ENCODE peak calls at places on chromosomes 7 and 10, in six cellular contexts. One of them, this sample, is unnamed.

GRCh38 chr7:137771273-137771672 is 75.5 kb downstream of the DGKI start:
- DNase-seq in activated CD4-positive, alpha-beta T cell treated with anti-CD3 and anti-CD28 coated beads, Interleukin-2, amount 10 ng/mL, durations not matched to agents 24 days and 14 days: no peak
- DNase-seq in OCI-LY7: no peak
- DNase-seq in stimulated activated CD4-positive, alpha-beta T cell treated with anti-CD3 and anti-CD28 coated beads, TNF-alpha, amount 100 ng/mL, for 24 hours: no peak
- DNase-seq in progenitor cell of endocrine pancreas: no peak
- DNase-seq in tibial artery: no peak
- DNase-seq in this sample: no peak

GRCh38 chr10:33183658-33184057 is 150.8 kb downstream of the NRP1 start:
- DNase-seq in activated CD4-positive, alpha-beta T cell treated with anti-CD3 and anti-CD28 coated beads, Interleukin-2, amount 10 ng/mL, durations not matched to agents 24 days and 14 days: no peak
- DNase-seq in OCI-LY7: no peak
- DNase-seq in stimulated activated CD4-positive, alpha-beta T cell treated with anti-CD3 and anti-CD28 coated beads, TNF-alpha, amount 100 ng/mL, for 24 hours: no peak
- DNase-seq in progenitor cell of endocrine pancreas: no peak
- DNase-seq in tibial artery: no peak
- DNase-seq in this sample: no peak

GRCh38 chr10:89158446-89158845 is 48.7 kb downstream of the CH25H start:
- DNase-seq in activated CD4-positive, alpha-beta T cell treated with anti-CD3 and anti-CD28 coated beads, Interleukin-2, amount 10 ng/mL, durations not matched to agents 24 days and 14 days: no peak
- DNase-seq in OCI-LY7: no peak
- DNase-seq in stimulated activated CD4-positive, alpha-beta T cell treated with anti-CD3 and anti-CD28 coated beads, TNF-alpha, amount 100 ng/mL, for 24 hours: no peak
- DNase-seq in progenitor cell of endocrine pancreas: no peak
- DNase-seq in tibial artery: no peak
- DNase-seq in this sample: no peak

GRCh38 chr10:30963994-30964930 is 67.4 kb downstream of the ZNF438 start:
- DNase-seq in activated CD4-positive, alpha-beta T cell treated with anti-CD3 and anti-CD28 coated beads, Interleukin-2, amount 10 ng/mL, durations not matched to agents 24 days and 14 days: no peak
- DNase-seq in OCI-LY7: no peak
- DNase-seq in stimulated activated CD4-positive, alpha-beta T cell treated with anti-CD3 and anti-CD28 coated beads, TNF-alpha, amount 100 ng/mL, for 24 hours: no peak
- DNase-seq in progenitor cell of endocrine pancreas: no peak
- DNase-seq in tibial artery: no peak
- DNase-seq in this sample: peak

GRCh38 chr10:49398000-49398861 is 2.3 kb upstream of the DRGX start:
- DNase-seq in activated CD4-positive, alpha-beta T cell treated with anti-CD3 and anti-CD28 coated beads, Interleukin-2, amount 10 ng/mL, durations not matched to agents 24 days and 14 days: peak
- DNase-seq in OCI-LY7: no peak
- DNase-seq in stimulated activated CD4-positive, alpha-beta T cell treated with anti-CD3 and anti-CD28 coated beads, TNF-alpha, amount 100 ng/mL, for 24 hours: no peak
- DNase-seq in progenitor cell of endocrine pancreas: peak
- DNase-seq in tibial artery: peak
- DNase-seq in this sample: peak

GRCh38 chr10:78972160-78972946 is 96.4 kb upstream of the ZMIZ1 start:
- DNase-seq in activated CD4-positive, alpha-beta T cell treated with anti-CD3 and anti-CD28 coated beads, Interleukin-2, amount 10 ng/mL, durations not matched to agents 24 days and 14 days: no peak
- DNase-seq in OCI-LY7: no peak
- DNase-seq in stimulated activated CD4-positive, alpha-beta T cell treated with anti-CD3 and anti-CD28 coated beads, TNF-alpha, amount 100 ng/mL, for 24 hours: no peak
- DNase-seq in progenitor cell of endocrine pancreas: no peak
- DNase-seq in tibial artery: peak
- DNase-seq in this sample: peak

GRCh38 chr10:114631678-114632417 is 26.2 kb downstream of the ABLIM1 start:
- DNase-seq in activated CD4-positive, alpha-beta T cell treated with anti-CD3 and anti-CD28 coated beads, Interleukin-2, amount 10 ng/mL, durations not matched to agents 24 days and 14 days: peak
- DNase-seq in OCI-LY7: no peak
- DNase-seq in stimulated activated CD4-positive, alpha-beta T cell treated with anti-CD3 and anti-CD28 coated beads, TNF-alpha, amount 100 ng/mL, for 24 hours: no peak
- DNase-seq in progenitor cell of endocrine pancreas: peak
- DNase-seq in tibial artery: peak
- DNase-seq in this sample: peak

GRCh38 chr7:43454936-43455518 is 127.9 kb upstream of the STK17A start:
- DNase-seq in activated CD4-positive, alpha-beta T cell treated with anti-CD3 and anti-CD28 coated beads, Interleukin-2, amount 10 ng/mL, durations not matched to agents 24 days and 14 days: no peak
- DNase-seq in OCI-LY7: peak
- DNase-seq in stimulated activated CD4-positive, alpha-beta T cell treated with anti-CD3 and anti-CD28 coated beads, TNF-alpha, amount 100 ng/mL, for 24 hours: no peak
- DNase-seq in progenitor cell of endocrine pancreas: no peak
- DNase-seq in tibial artery: no peak
- DNase-seq in this sample: peak

GRCh38 chr7:122532406-122533269 is 166.3 kb downstream of the RNF133 start:
- DNase-seq in activated CD4-positive, alpha-beta T cell treated with anti-CD3 and anti-CD28 coated beads, Interleukin-2, amount 10 ng/mL, durations not matched to agents 24 days and 14 days: no peak
- DNase-seq in OCI-LY7: no peak
- DNase-seq in stimulated activated CD4-positive, alpha-beta T cell treated with anti-CD3 and anti-CD28 coated beads, TNF-alpha, amount 100 ng/mL, for 24 hours: no peak
- DNase-seq in progenitor cell of endocrine pancreas: no peak
- DNase-seq in tibial artery: no peak
- DNase-seq in this sample: peak

GRCh38 chr10:35789996-35790395 is 147.9 kb upstream of the FZD8 start:
- DNase-seq in activated CD4-positive, alpha-beta T cell treated with anti-CD3 and anti-CD28 coated beads, Interleukin-2, amount 10 ng/mL, durations not matched to agents 24 days and 14 days: no peak
- DNase-seq in OCI-LY7: no peak
- DNase-seq in stimulated activated CD4-positive, alpha-beta T cell treated with anti-CD3 and anti-CD28 coated beads, TNF-alpha, amount 100 ng/mL, for 24 hours: no peak
- DNase-seq in progenitor cell of endocrine pancreas: no peak
- DNase-seq in tibial artery: no peak
- DNase-seq in this sample: no peak

GRCh38 chr7:96238474-96238873 is 83.4 kb downstream of the SLC25A13 start:
- DNase-seq in activated CD4-positive, alpha-beta T cell treated with anti-CD3 and anti-CD28 coated beads, Interleukin-2, amount 10 ng/mL, durations not matched to agents 24 days and 14 days: no peak
- DNase-seq in OCI-LY7: no peak
- DNase-seq in stimulated activated CD4-positive, alpha-beta T cell treated with anti-CD3 and anti-CD28 coated beads, TNF-alpha, amount 100 ng/mL, for 24 hours: no peak
- DNase-seq in progenitor cell of endocrine pancreas: no peak
- DNase-seq in tibial artery: no peak
- DNase-seq in this sample: no peak

GRCh38 chr10:93333278-93333978 is 148.7 kb downstream of the MYOF start:
- DNase-seq in activated CD4-positive, alpha-beta T cell treated with anti-CD3 and anti-CD28 coated beads, Interleukin-2, amount 10 ng/mL, durations not matched to agents 24 days and 14 days: no peak
- DNase-seq in OCI-LY7: no peak
- DNase-seq in stimulated activated CD4-positive, alpha-beta T cell treated with anti-CD3 and anti-CD28 coated beads, TNF-alpha, amount 100 ng/mL, for 24 hours: no peak
- DNase-seq in progenitor cell of endocrine pancreas: no peak
- DNase-seq in tibial artery: no peak
- DNase-seq in this sample: no peak

GRCh38 chr10:101857802-101858476 is 14.3 kb upstream of the KCNIP2 start:
- DNase-seq in activated CD4-positive, alpha-beta T cell treated with anti-CD3 and anti-CD28 coated beads, Interleukin-2, amount 10 ng/mL, durations not matched to agents 24 days and 14 days: no peak
- DNase-seq in OCI-LY7: no peak
- DNase-seq in stimulated activated CD4-positive, alpha-beta T cell treated with anti-CD3 and anti-CD28 coated beads, TNF-alpha, amount 100 ng/mL, for 24 hours: no peak
- DNase-seq in progenitor cell of endocrine pancreas: no peak
- DNase-seq in tibial artery: no peak
- DNase-seq in this sample: no peak

GRCh38 chr7:29471444-29472138 is 92.0 kb upstream of the PRR15 start:
- DNase-seq in activated CD4-positive, alpha-beta T cell treated with anti-CD3 and anti-CD28 coated beads, Interleukin-2, amount 10 ng/mL, durations not matched to agents 24 days and 14 days: no peak
- DNase-seq in OCI-LY7: no peak
- DNase-seq in stimulated activated CD4-positive, alpha-beta T cell treated with anti-CD3 and anti-CD28 coated beads, TNF-alpha, amount 100 ng/mL, for 24 hours: no peak
- DNase-seq in progenitor cell of endocrine pancreas: no peak
- DNase-seq in tibial artery: no peak
- DNase-seq in this sample: no peak

GRCh38 chr10:119273413-119273812 is 66.0 kb downstream of the GRK5 start:
- DNase-seq in activated CD4-positive, alpha-beta T cell treated with anti-CD3 and anti-CD28 coated beads, Interleukin-2, amount 10 ng/mL, durations not matched to agents 24 days and 14 days: no peak
- DNase-seq in OCI-LY7: no peak
- DNase-seq in stimulated activated CD4-positive, alpha-beta T cell treated with anti-CD3 and anti-CD28 coated beads, TNF-alpha, amount 100 ng/mL, for 24 hours: no peak
- DNase-seq in progenitor cell of endocrine pancreas: no peak
- DNase-seq in tibial artery: no peak
- DNase-seq in this sample: no peak

GRCh38 chr10:34305189-34305588 is 509.9 kb downstream of the PARD3 start:
- DNase-seq in activated CD4-positive, alpha-beta T cell treated with anti-CD3 and anti-CD28 coated beads, Interleukin-2, amount 10 ng/mL, durations not matched to agents 24 days and 14 days: no peak
- DNase-seq in OCI-LY7: peak
- DNase-seq in stimulated activated CD4-positive, alpha-beta T cell treated with anti-CD3 and anti-CD28 coated beads, TNF-alpha, amount 100 ng/mL, for 24 hours: no peak
- DNase-seq in progenitor cell of endocrine pancreas: peak
- DNase-seq in tibial artery: no peak
- DNase-seq in this sample: peak

This sample was measured in NB4.